ENCODE peak calls at places on chromosomes 11 and 22, in seven cellular contexts. D is fibroblast of lung, P is kidney, E is hepatocyte, W is IMR-90, B is tibial artery, G is Peyer's patch. I is an unnamed sample.

GRCh38 chr22:24359452-24360120 is 67.8 kb upstream of the ADORA2A start:
- DNase-seq in D (no peak), P (no peak), E (no peak), W (no peak), B (no peak), G (no peak), I (no peak)

GRCh38 chr22:32706149-32706548 is 95.4 kb upstream of the TIMP3 start:
- DNase-seq in D (no peak), P (no peak), E (no peak), W (no peak), B (no peak), G (no peak), I (no peak)

GRCh38 chr11:69704508-69705245 is 855 bp upstream of the FGF19 start:
- DNase-seq in D (no peak), P (no peak), E (peak; percentile 80), W (no peak), B (no peak), G (no peak), I (no peak)

GRCh38 chr11:128725630-128726461 is 32.0 kb downstream of the FLI1 start:
- DNase-seq in D (peak; percentile 36), P (no peak), E (no peak), W (peak; percentile 59), B (no peak), G (peak; percentile 66), I (peak; percentile 97)

GRCh38 chr22:38987171-38987895 is 5.2 kb downstream of the APOBEC3B start:
- DNase-seq in D (no peak), P (no peak), E (no peak), W (no peak), B (no peak), G (no peak), I (no peak)

GRCh38 chr22:35862697-35863096 is 145.0 kb downstream of the APOL5 start:
- DNase-seq in D (no peak), P (no peak), E (no peak), W (no peak), B (no peak), G (no peak), I (no peak)

GRCh38 chr22:37714634-37715033 is 17.8 kb downstream of the TRIOBP start:
- DNase-seq in D (no peak), P (no peak), E (no peak), W (no peak), B (no peak), G (no peak), I (no peak)

GRCh38 chr22:40345801-40346177 is 511 bp upstream of the ADSL start:
- DNase-seq in D (peak; percentile 49), P (peak; percentile 79), E (peak; percentile 62), W (no peak), B (no peak), G (peak; percentile 55), I (peak; percentile 63)

GRCh38 chr11:129237456-129237855 is 45.3 kb upstream of the ARHGAP32 start:
- DNase-seq in D (no peak), P (no peak), E (no peak), W (no peak), B (no peak), G (no peak), I (no peak)

GRCh38 chr11:111986589-111986988 is 38.6 kb upstream of the DLAT start:
- DNase-seq in D (no peak), P (no peak), E (no peak), W (no peak), B (no peak), G (no peak), I (no peak)

GRCh38 chr11:61963282-61964057 is 4.0 kb downstream of the FTH1 start:
- DNase-seq in D (no peak), P (peak; percentile 59), E (no peak), W (peak; percentile 60), B (peak; percentile 56), G (peak; percentile 63), I (peak; percentile 19)

GRCh38 chr11:48055292-48056132 is 75.2 kb downstream of the PTPRJ start:
- DNase-seq in D (peak; percentile 92), P (peak; percentile 72), E (peak; percentile 44), W (peak; percentile 47), B (no peak), G (peak; percentile 72), I (no peak)

GRCh38 chr11:69983897-69984438 is 94.1 kb upstream of the ANO1 start:
- DNase-seq in D (no peak), P (peak; percentile 12), E (no peak), W (peak; percentile 37), B (no peak), G (no peak), I (no peak)

GRCh38 chr22:39617342-39617741 is 46.8 kb downstream of the CACNA1I start:
- DNase-seq in D (no peak), P (peak; percentile 52), E (no peak), W (no peak), B (no peak), G (no peak), I (no peak)

GRCh38 chr11:78318733-78319132 is 98.9 kb downstream of the GAB2 start:
- DNase-seq in D (no peak), P (no peak), E (peak; percentile 7), W (no peak), B (no peak), G (no peak), I (no peak)

GRCh38 chr11:126588630-126589491 is 233.4 kb downstream of the ST3GAL4 start:
- DNase-seq in D (no peak), P (no peak), E (no peak), W (no peak), B (no peak), G (no peak), I (no peak)

GRCh38 chr11:65452806-65453490 is 30.4 kb downstream of the NEAT1 start:
- DNase-seq in D (peak; percentile 81), P (peak; percentile 52), E (no peak), W (peak; percentile 87), B (peak; percentile 68), G (no peak), I (no peak)

GRCh38 chr11:66846671-66847091 is 3.4 kb downstream of the RCE1 start:
- DNase-seq in D (no peak), P (peak; percentile 54), E (no peak), W (no peak), B (peak; percentile 14), G (no peak), I (no peak)

GRCh38 chr11:127640822-127641485 is 640.4 kb upstream of the KIRREL3 start:
- DNase-seq in D (peak; percentile 48), P (no peak), E (no peak), W (peak; percentile 57), B (no peak), G (no peak), I (peak; percentile 76)

GRCh38 chr11:120512727-120513435 is 1.3 kb downstream of the GRIK4 start:
- DNase-seq in D (no peak), P (no peak), E (no peak), W (no peak), B (no peak), G (no peak), I (no peak)

GRCh38 chr11:73259406-73260126 is 12.6 kb upstream of the P2RY6 start:
- DNase-seq in D (no peak), P (no peak), E (no peak), W (no peak), B (no peak), G (no peak), I (no peak)

GRCh38 chr11:46920709-46921108 is 2.4 kb upstream of the LRP4 start:
- DNase-seq in D (peak; percentile 99), P (no peak), E (peak; percentile 61), W (peak; percentile 100), B (peak; percentile 78), G (no peak), I (no peak)

GRCh38 chr22:29334696-29335344 is 19.3 kb upstream of the RASL10A start:
- DNase-seq in D (no peak), P (no peak), E (no peak), W (no peak), B (no peak), G (no peak), I (no peak)
- H3K36me3 ChIP-seq in D (peaks cover 11% of the 10 kb centered on the region), P (peaks cover 26% of the 10 kb centered on the region), E (no peaks in the 10 kb centered on the region), W (peaks cover 49% of the 10 kb centered on the region), B (peaks cover 28% of the 10 kb centered on the region), G (no peaks in the 10 kb centered on the region), I (no peaks in the 10 kb centered on the region)

DNA sequence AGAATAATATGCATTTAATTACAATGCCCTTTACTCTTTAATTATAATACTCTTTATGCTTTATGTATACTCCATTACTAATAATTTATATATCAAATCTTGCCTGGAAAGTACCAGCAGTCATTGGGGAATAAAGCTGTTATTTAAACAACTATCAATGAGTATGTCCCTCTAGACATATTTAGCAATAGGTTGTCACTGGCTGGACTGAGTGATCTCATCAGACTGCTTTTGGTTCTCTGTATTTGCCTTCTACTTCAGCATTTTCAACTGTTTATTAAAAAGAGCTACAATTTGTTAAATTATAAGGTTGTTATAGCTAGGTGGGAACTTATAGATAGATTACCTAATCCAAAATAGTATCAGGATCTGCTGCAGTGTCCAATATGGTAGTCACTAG is 267.2 kb downstream of the DCDC1 start:
- DNase-seq in D (no peak), P (no peak), E (no peak), W (no peak), B (no peak), G (no peak), I (no peak)
- H3K36me3 ChIP-seq in D (no peaks in the 10 kb centered on the region), P (no peaks in the 10 kb centered on the region), E (no peaks in the 10 kb centered on the region), W (no peaks in the 10 kb centered on the region), B (no peaks in the 10 kb centered on the region), G (no peaks in the 10 kb centered on the region), I (no peaks in the 10 kb centered on the region)

DNA sequence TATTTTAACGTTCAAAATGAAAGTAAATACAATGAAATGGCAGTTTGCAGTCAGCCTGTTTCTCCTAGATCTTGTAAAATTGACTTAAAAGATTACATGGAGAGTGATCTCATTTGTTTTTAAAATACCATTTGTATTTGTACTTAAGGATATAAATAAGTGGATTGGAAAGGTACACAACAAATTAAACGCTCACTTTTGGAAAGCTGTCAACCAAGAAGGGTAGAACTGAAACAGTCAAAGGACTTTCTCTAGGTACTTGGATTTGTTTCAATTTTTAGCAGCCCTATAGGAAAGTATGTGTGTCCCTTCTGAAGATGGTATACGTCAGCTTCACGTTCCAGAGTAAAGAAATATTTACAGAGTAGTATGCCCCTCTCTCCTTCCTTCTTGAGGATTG is 7.3 kb downstream of the TBRG1 start:
- DNase-seq in D (no peak), P (no peak), E (no peak), W (no peak), B (no peak), G (no peak), I (no peak)
- H3K36me3 ChIP-seq in D (peaks cover 9% of the 10 kb centered on the region), P (peaks cover 42% of the 10 kb centered on the region), E (no peaks in the 10 kb centered on the region), W (peaks cover 42% of the 10 kb centered on the region), B (peaks cover 80% of the 10 kb centered on the region), G (no peaks in the 10 kb centered on the region), I (peaks cover 15% of the 10 kb centered on the region)

GRCh38 chr11:121761171-121761570 is 308.4 kb upstream of the SORL1-AS1 start:
- DNase-seq in D (no peak), P (no peak), E (no peak), W (no peak), B (no peak), G (no peak), I (no peak)

GRCh38 chr11:121766138-121766537 is 313.4 kb upstream of the SORL1-AS1 start:
- DNase-seq in D (no peak), P (no peak), E (no peak), W (no peak), B (no peak), G (no peak), I (no peak)

GRCh38 chr11:121763526-121763925 is 310.8 kb upstream of the SORL1-AS1 start:
- DNase-seq in D (no peak), P (no peak), E (no peak), W (no peak), B (no peak), G (no peak), I (peak; percentile 57)

GRCh38 chr11:121767433-121767832 is 314.7 kb upstream of the SORL1-AS1 start:
- DNase-seq in D (no peak), P (no peak), E (no peak), W (peak; percentile 50), B (no peak), G (no peak), I (no peak)

GRCh38 chr11:121762820-121763219 is 310.1 kb upstream of the SORL1-AS1 start:
- DNase-seq in D (peak; percentile 63), P (peak; percentile 73), E (peak; percentile 58), W (peak; percentile 52), B (no peak), G (no peak), I (no peak)
- H3K36me3 ChIP-seq in D (no peaks in the 10 kb centered on the region), P (no peaks in the 10 kb centered on the region), E (no peaks in the 10 kb centered on the region), W (no peaks in the 10 kb centered on the region), B (no peaks in the 10 kb centered on the region), G (no peaks in the 10 kb centered on the region), I (no peaks in the 10 kb centered on the region)

I was measured in MM.1S.